ENCODE peak calls at places on chromosomes 3 and 15, in nine cellular contexts. E, U, X, F, T, N, Y, P and Z are unnamed samples.
A peak's percentile ranks its signal among the peaks of the same experiment; 100 is the strongest.

GRCh38 chr3:11820540-11821041 is 26.1 kb downstream of the TAMM41 start:
- DNase-seq in E (peak; percentile 44), U (no peak), X (no peak), F (no peak), T (peak; percentile 9), N (peak; percentile 30), Y (no peak), P (no peak), Z (peak; percentile 47)

GRCh38 chr3:112333386-112334334 is 704 bp downstream of the CD200 start:
- DNase-seq in E (no peak), U (no peak), X (no peak), F (peak; percentile 10), T (no peak), N (peak; percentile 66), Y (no peak), P (peak; percentile 30), Z (peak; percentile 76)

GRCh38 chr3:57130426-57131209 is 34.5 kb downstream of the IL17RD start:
- DNase-seq in E (no peak), U (no peak), X (no peak), F (peak; percentile 30), T (peak; percentile 78), N (peak; percentile 100), Y (no peak), P (no peak), Z (peak; percentile 100)

GRCh38 chr3:106570426-106570825 is 701.6 kb upstream of the CBLB start:
- DNase-seq in E (no peak), U (no peak), X (no peak), F (no peak), T (no peak), N (no peak), Y (no peak), P (no peak), Z (no peak)

GRCh38 chr3:64361962-64362735 is 136.9 kb upstream of the PRICKLE2 start:
- DNase-seq in E (no peak), U (no peak), X (no peak), F (no peak), T (no peak), N (no peak), Y (no peak), P (no peak), Z (no peak)

GRCh38 chr3:4495294-4496110 is 2.4 kb downstream of the ITPR1 start:
- DNase-seq in E (no peak), U (no peak), X (no peak), F (no peak), T (no peak), N (no peak), Y (no peak), P (no peak), Z (no peak)

GRCh38 chr15:57525581-57525980 is 66.1 kb upstream of the MYZAP start:
- DNase-seq in E (no peak), U (no peak), X (no peak), F (no peak), T (no peak), N (no peak), Y (no peak), P (no peak), Z (no peak)

GRCh38 chr3:32719335-32719734 is 34.3 kb downstream of the CNOT10 start:
- DNase-seq in E (no peak), U (no peak), X (no peak), F (no peak), T (no peak), N (no peak), Y (no peak), P (no peak), Z (no peak)

GRCh38 chr3:13461169-13462124 is 18.7 kb upstream of the HDAC11 start:
- DNase-seq in E (peak; percentile 81), U (peak; percentile 78), X (peak; percentile 66), F (peak; percentile 52), T (peak; percentile 84), N (peak; percentile 93), Y (peak; percentile 42), P (no peak), Z (peak; percentile 96)

GRCh38 chr3:62727576-62727975 is 147.6 kb downstream of the CADPS start:
- DNase-seq in E (no peak), U (no peak), X (no peak), F (no peak), T (no peak), N (no peak), Y (no peak), P (no peak), Z (no peak)

GRCh38 chr15:82808634-82809041 is 790 bp upstream of the WHAMM start:
- DNase-seq in E (no peak), U (no peak), X (no peak), F (no peak), T (no peak), N (no peak), Y (no peak), P (no peak), Z (no peak)

GRCh38 chr15:25727867-25728600 is 135.1 kb downstream of the ATP10A start:
- DNase-seq in E (no peak), U (no peak), X (no peak), F (no peak), T (no peak), N (no peak), Y (no peak), P (no peak), Z (no peak)

GRCh38 chr3:187005827-187006481 is 75.6 kb downstream of the ST6GAL1 start:
- DNase-seq in E (no peak), U (no peak), X (no peak), F (no peak), T (no peak), N (no peak), Y (no peak), P (no peak), Z (no peak)

GRCh38 chr3:47377186-47377585 is 3.6 kb upstream of the PTPN23 start:
- DNase-seq in E (no peak), U (no peak), X (no peak), F (no peak), T (no peak), N (no peak), Y (no peak), P (no peak), Z (no peak)

GRCh38 chr15:92492556-92492955 is 98.9 kb downstream of the ST8SIA2 start:
- DNase-seq in E (no peak), U (no peak), X (no peak), F (no peak), T (no peak), N (no peak), Y (no peak), P (no peak), Z (no peak)

GRCh38 chr15:95715919-95716318 is 614.6 kb upstream of the NR2F2 start:
- DNase-seq in E (no peak), U (no peak), X (no peak), F (no peak), T (peak; percentile 47), N (no peak), Y (no peak), P (no peak), Z (no peak)

GRCh38 chr3:88775026-88775690 is 332.3 kb upstream of the EPHA3 start:
- DNase-seq in E (no peak), U (no peak), X (no peak), F (no peak), T (no peak), N (no peak), Y (no peak), P (no peak), Z (no peak)

GRCh38 chr3:23004971-23005370 is 198.2 kb upstream of the UBE2E2 start:
- DNase-seq in E (no peak), U (no peak), X (no peak), F (no peak), T (no peak), N (no peak), Y (no peak), P (no peak), Z (no peak)

GRCh38 chr15:91885714-91886265 is 32.3 kb downstream of the SLCO3A1 start:
- DNase-seq in E (no peak), U (no peak), X (no peak), F (no peak), T (no peak), N (no peak), Y (no peak), P (no peak), Z (no peak)

GRCh38 chr3:122246214-122246613 is 62.7 kb downstream of the CASR start:
- DNase-seq in E (no peak), U (no peak), X (no peak), F (no peak), T (no peak), N (no peak), Y (no peak), P (no peak), Z (no peak)

GRCh38 chr15:41937568-41937923 is 34.8 kb downstream of the EHD4 start:
- DNase-seq in E (no peak), U (no peak), X (no peak), F (no peak), T (no peak), N (no peak), Y (no peak), P (no peak), Z (no peak)

GRCh38 chr3:171813897-171814460 is 3.7 kb upstream of the PLD1 start:
- DNase-seq in E (peak; percentile 30), U (no peak), X (no peak), F (no peak), T (no peak), N (no peak), Y (no peak), P (no peak), Z (no peak)

GRCh38 chr15:44836094-44836493 is 99.8 kb downstream of the TRIM69 start:
- DNase-seq in E (no peak), U (no peak), X (no peak), F (no peak), T (no peak), N (no peak), Y (no peak), P (no peak), Z (no peak)

GRCh38 chr3:16516695-16517481 is 3.4 kb upstream of the RFTN1 start:
- DNase-seq in E (peak; percentile 53), U (no peak), X (no peak), F (no peak), T (peak; percentile 24), N (no peak), Y (no peak), P (peak; percentile 35), Z (peak; percentile 71)

GRCh38 chr15:49247556-49248102 is 77.6 kb downstream of the GALK2 start:
- DNase-seq in E (no peak), U (no peak), X (no peak), F (no peak), T (no peak), N (no peak), Y (no peak), P (no peak), Z (no peak)

GRCh38 chr3:126607214-126607908 is 47.6 kb downstream of the TXNRD3 start:
- DNase-seq in E (peak; percentile 17), U (no peak), X (no peak), F (no peak), T (no peak), N (no peak), Y (no peak), P (no peak), Z (no peak)

GRCh38 chr3:116947148-116947547 is 237.6 kb downstream of the TUSC7 start:
- DNase-seq in E (no peak), U (no peak), X (no peak), F (no peak), T (no peak), N (no peak), Y (no peak), P (no peak), Z (no peak)

GRCh38 chr15:75830910-75831805 is 12.1 kb upstream of the UBE2Q2 start:
- DNase-seq in E (no peak), U (no peak), X (no peak), F (no peak), T (no peak), N (no peak), Y (no peak), P (no peak), Z (peak; percentile 62)

GRCh38 chr15:101303408-101303807 is 8.4 kb upstream of the SNRPA1 start:
- DNase-seq in E (no peak), U (no peak), X (no peak), F (no peak), T (no peak), N (no peak), Y (no peak), P (no peak), Z (peak; percentile 21)

GRCh38 chr3:174125267-174125844 is 727.8 kb downstream of the NLGN1 start:
- DNase-seq in E (no peak), U (no peak), X (no peak), F (no peak), T (no peak), N (peak; percentile 32), Y (no peak), P (no peak), Z (peak; percentile 66)

GRCh38 chr15:79966634-79967330 is 4.2 kb downstream of the BCL2A1 start:
- DNase-seq in E (no peak), U (no peak), X (no peak), F (no peak), T (no peak), N (no peak), Y (no peak), P (no peak), Z (no peak)